ENCODE peak calls at places on chromosomes 4 and X, in four cellular contexts. I is H9, A is neural crest cell, H is fibroblast of mammary gland. D is an unnamed sample.

GRCh38 chr4:31807036-31807435 is 1086.9 kb downstream of the PCDH7 start:
- DNase-seq in I (no peak), A (no peak), H (peak; percentile 2), D (no peak)

GRCh38 chr4:10917475-10918103 is 233.0 kb upstream of the CLNK start:
- DNase-seq in I (no peak), A (no peak), H (peak; percentile 12), D (no peak)

GRCh38 chr4:169723207-169723606 is 34.5 kb downstream of the HPF1 start:
- DNase-seq in I (no peak), A (no peak), H (peak; percentile 28), D (no peak)

GRCh38 chr4:7904942-7905341 is 34.7 kb downstream of the AFAP1 start:
- DNase-seq in I (no peak), A (no peak), H (peak; percentile 96), D (no peak)

GRCh38 chr4:11281720-11282119 is 147.0 kb downstream of the HS3ST1 start:
- DNase-seq in I (no peak), A (no peak), H (no peak), D (no peak)

GRCh38 chrX:103397707-103398106 is 21.4 kb downstream of the BEX3 start:
- DNase-seq in I (no peak), A (no peak), H (no peak), D (no peak)

GRCh38 chr4:56690393-56690971 is 9.4 kb upstream of the HOPX start:
- DNase-seq in I (no peak), A (no peak), H (no peak), D (no peak)

GRCh38 chrX:133053854-133054565 is 42.9 kb downstream of the USP26 start:
- DNase-seq in I (no peak), A (no peak), H (peak; percentile 1), D (no peak)

GRCh38 chrX:12319012-12319519 is 180.8 kb downstream of the FRMPD4 start:
- DNase-seq in I (no peak), A (no peak), H (peak; percentile 11), D (no peak)

GRCh38 chr4:127730142-127730913 is at the start of gene SLC25A31:
- DNase-seq in I (peak; percentile 35), A (no peak), H (no peak), D (no peak)

GRCh38 chr4:127737295-127737694 is 7.1 kb downstream of the SLC25A31 start:
- DNase-seq in I (no peak), A (no peak), H (peak; percentile 48), D (no peak)

GRCh38 chr4:127731406-127731805 is 1.2 kb downstream of the SLC25A31 start:
- DNase-seq in I (no peak), A (no peak), H (no peak), D (no peak)

GRCh38 chr4:127734976-127735375 is 4.8 kb downstream of the SLC25A31 start:
- DNase-seq in I (no peak), A (no peak), H (no peak), D (no peak)

GRCh38 chr4:127732623-127733199 is 2.5 kb downstream of the SLC25A31 start:
- DNase-seq in I (no peak), A (no peak), H (peak; percentile 55), D (no peak)
- TF ChIP-seq CTCF in I (peak; percentile 73), A (peak; percentile 79), H (peak; percentile 61), D (peak; percentile 62)

GRCh38 chr4:86522349-86522748 is 71.8 kb upstream of the PTPN13 start:
- DNase-seq in I (no peak), A (no peak), H (peak; percentile 16), D (no peak)
- TF ChIP-seq CTCF in I (no peak), A (no peak), H (peak; percentile 34), D (no peak)

GRCh38 chr4:166324321-166324720 is 451.3 kb downstream of the TLL1 start:
- DNase-seq in I (peak; percentile 42), A (peak; percentile 15), H (peak; percentile 42), D (no peak)
- TF ChIP-seq CTCF in I (peak; percentile 85), A (peak; percentile 58), H (peak; percentile 50), D (no peak)

DNA sequence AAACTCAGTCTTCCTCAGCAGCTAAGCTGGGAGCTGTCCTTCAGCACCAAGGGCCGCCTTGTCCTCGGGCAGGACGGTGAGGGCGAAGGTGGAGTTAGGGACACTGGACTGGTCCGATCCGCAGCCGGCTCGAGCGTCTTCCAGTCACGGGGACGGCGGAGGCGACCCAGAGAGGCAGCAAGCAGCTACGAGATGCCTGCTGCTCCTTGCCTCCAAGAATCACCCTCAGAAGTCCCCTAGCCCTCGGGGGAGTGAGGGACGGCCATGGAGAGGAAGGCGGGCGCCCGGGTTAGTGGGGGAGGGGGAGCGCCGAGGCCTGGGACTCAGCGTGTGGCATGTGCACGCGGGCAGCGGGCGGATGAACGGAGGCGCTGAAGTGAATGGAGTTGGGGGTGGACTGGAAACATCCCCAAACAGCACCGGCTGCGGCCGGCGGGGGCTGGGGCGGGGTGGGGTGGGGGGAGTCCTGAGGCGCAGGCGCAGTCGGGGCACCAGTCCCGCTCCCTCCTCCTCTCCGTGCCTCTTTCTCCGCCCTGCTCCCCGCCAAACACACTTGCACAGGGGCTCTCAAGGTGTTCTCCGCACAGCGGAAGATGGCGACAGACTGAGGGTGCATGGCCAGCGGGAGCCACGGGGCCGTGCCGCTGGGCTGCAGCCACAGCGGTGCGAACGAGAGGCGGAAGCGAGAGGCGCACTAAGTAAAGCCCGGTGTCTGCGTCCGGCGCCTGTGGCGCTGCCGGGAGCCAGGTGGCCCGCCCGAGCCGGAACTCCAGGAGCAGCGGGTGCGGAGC is at the start of gene NALF2:
- DNase-seq in I (peak; percentile 84), A (peak; percentile 55), H (peak; percentile 36), D (no peak)
- TF ChIP-seq CTCF in I (no peak), A (peak; percentile 23), H (no peak), D (no peak)

GRCh38 chrX:40809210-40809609 is 73.9 kb upstream of the MED14 start:
- DNase-seq in I (no peak), A (no peak), H (peak; percentile 39), D (no peak)
- TF ChIP-seq CTCF in I (no peak), A (no peak), H (no peak), D (no peak)

GRCh38 chr4:153207027-153207426 is 2.8 kb downstream of the TRIM2 start:
- DNase-seq in I (peak; percentile 50), A (no peak), H (no peak), D (no peak)

GRCh38 chr4:153209410-153209809 is 5.2 kb downstream of the TRIM2 start:
- DNase-seq in I (no peak), A (no peak), H (no peak), D (no peak)

GRCh38 chr4:153206534-153206933 is 2.3 kb downstream of the TRIM2 start:
- DNase-seq in I (peak; percentile 80), A (no peak), H (no peak), D (no peak)

GRCh38 chr4:153205757-153206156 is 1.5 kb downstream of the TRIM2 start:
- DNase-seq in I (peak; percentile 70), A (no peak), H (peak; percentile 25), D (no peak)

DNA sequence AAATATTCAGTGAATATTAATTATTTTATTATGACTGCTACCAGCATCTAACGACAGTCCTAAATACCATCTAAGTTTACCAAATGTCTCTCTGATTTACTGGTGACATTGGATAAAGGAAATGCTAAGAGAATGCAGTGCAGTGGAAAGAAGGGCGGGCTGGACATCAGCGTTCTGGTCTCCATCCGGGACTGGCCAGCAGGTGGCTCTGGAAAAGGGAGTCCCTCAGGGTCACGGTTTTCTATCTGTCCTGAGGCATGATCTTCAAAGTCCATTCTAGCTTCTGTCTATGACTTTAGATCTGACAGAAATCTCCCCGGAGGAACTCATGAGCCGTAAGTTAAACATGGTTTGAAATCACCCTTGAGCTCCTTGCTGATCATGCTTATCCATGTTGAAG is 3.3 kb downstream of the TRIM2 start:
- DNase-seq in I (peak; percentile 62), A (peak; percentile 47), H (peak; percentile 31), D (no peak)
- TF ChIP-seq CTCF in I (peak; percentile 66), A (peak; percentile 63), H (peak; percentile 46), D (peak; percentile 16)